ENCODE peak calls at places on chromosomes 3 and 15, in nine cellular contexts. F is AG20443, Q is LHCN-M2, W is SK-MEL-5, A is T-helper 17 cell, Y is neuronal stem cell, U is HFFc6, M is T-helper 9 cell, K is progenitor cell of endocrine pancreas. C is an unnamed sample.

GRCh38 chr3:142165194-142165593 is 15.8 kb upstream of the TFDP2 start:
- DNase-seq in W (no peak), U (peak), M (no peak), Q (peak), A (no peak), K (no peak), Y (no peak), F (no peak), C (peak)

GRCh38 chr3:130755666-130756065 is 9.0 kb upstream of the PIK3R4 start:
- DNase-seq in M (no peak), U (no peak), Y (no peak), A (no peak), K (no peak), Q (no peak), F (no peak), W (no peak), C (no peak)

GRCh38 chr3:141426404-141427034 is 58.2 kb downstream of the ZBTB38 start:
- DNase-seq in K (no peak), F (peak), M (no peak), Q (no peak), W (peak), U (peak), Y (no peak), A (no peak), C (peak)

GRCh38 chr15:89492111-89492641 is 4.2 kb downstream of the RHCG start:
- DNase-seq in F (no peak), W (peak), A (no peak), Y (no peak), U (no peak), M (no peak), K (peak), Q (no peak), C (no peak)

GRCh38 chr3:33377931-33378330 is 62.3 kb downstream of the UBP1 start:
- DNase-seq in Q (peak), U (peak), A (no peak), K (no peak), M (no peak), F (peak), Y (no peak), W (no peak), C (no peak)

GRCh38 chr15:69916169-69916785 is 181.4 kb downstream of the TLE3 start:
- DNase-seq in K (no peak), W (no peak), F (no peak), M (no peak), A (no peak), Y (no peak), U (no peak), Q (no peak), C (no peak)

GRCh38 chr3:45098315-45098714 is 47.9 kb downstream of the CDCP1 start:
- DNase-seq in W (no peak), A (no peak), K (no peak), U (no peak), Y (no peak), Q (no peak), F (no peak), M (no peak), C (no peak)

GRCh38 chr3:74592359-74592758 is 22.1 kb downstream of the CNTN3 start:
- DNase-seq in W (no peak), Y (no peak), F (peak), A (no peak), Q (no peak), K (no peak), U (no peak), M (no peak), C (peak)

C was measured in cardiac fibroblast.